ENCODE peak calls at places on chromosomes 7 and 10, in nine cellular contexts. One of them, this sample, is unnamed.

GRCh38 chr7:5396999-5397656 is 26.5 kb downstream of the TNRC18 start:
- DNase-seq in HEK293T: no peak
- DNase-seq in hepatocyte: peak; percentile 63
- DNase-seq in osteocyte: no peak
- DNase-seq in renal cortical epithelial cell: no peak
- DNase-seq in lower lobe of right lung: peak; percentile 99
- DNase-seq in activated CD8-positive, alpha-beta T cell treated with anti-CD3 and anti-CD28 coated beads for 36 hours: peak; percentile 95
- DNase-seq in NCI-H2029: peak; percentile 78
- DNase-seq in cardiac muscle cell: no peak
- DNase-seq in this sample: peak; percentile 96

GRCh38 chr10:21413680-21414079 is 111.8 kb downstream of the SKIDA1 start:
- DNase-seq in HEK293T: no peak
- DNase-seq in hepatocyte: no peak
- DNase-seq in osteocyte: no peak
- DNase-seq in renal cortical epithelial cell: no peak
- DNase-seq in lower lobe of right lung: no peak
- DNase-seq in activated CD8-positive, alpha-beta T cell treated with anti-CD3 and anti-CD28 coated beads for 36 hours: no peak
- DNase-seq in NCI-H2029: no peak
- DNase-seq in cardiac muscle cell: no peak
- DNase-seq in this sample: no peak

GRCh38 chr7:82443801-82444219 is 233 bp upstream of the CACNA2D1 start:
- DNase-seq in HEK293T: peak; percentile 76
- DNase-seq in hepatocyte: peak; percentile 81
- DNase-seq in osteocyte: peak; percentile 90
- DNase-seq in renal cortical epithelial cell: peak; percentile 43
- DNase-seq in lower lobe of right lung: peak; percentile 70
- DNase-seq in activated CD8-positive, alpha-beta T cell treated with anti-CD3 and anti-CD28 coated beads for 36 hours: no peak
- DNase-seq in NCI-H2029: peak; percentile 70
- DNase-seq in cardiac muscle cell: peak; percentile 89
- DNase-seq in this sample: peak; percentile 84

GRCh38 chr7:135168001-135168400 is 2.5 kb downstream of the CYREN start:
- DNase-seq in HEK293T: no peak
- DNase-seq in hepatocyte: peak; percentile 42
- DNase-seq in osteocyte: no peak
- DNase-seq in renal cortical epithelial cell: no peak
- DNase-seq in lower lobe of right lung: peak; percentile 70
- DNase-seq in activated CD8-positive, alpha-beta T cell treated with anti-CD3 and anti-CD28 coated beads for 36 hours: peak; percentile 46
- DNase-seq in NCI-H2029: no peak
- DNase-seq in cardiac muscle cell: no peak
- DNase-seq in this sample: no peak

GRCh38 chr7:113804475-113805130 is 114.2 kb downstream of the PPP1R3A start:
- DNase-seq in HEK293T: no peak
- DNase-seq in hepatocyte: no peak
- DNase-seq in osteocyte: no peak
- DNase-seq in renal cortical epithelial cell: no peak
- DNase-seq in lower lobe of right lung: no peak
- DNase-seq in activated CD8-positive, alpha-beta T cell treated with anti-CD3 and anti-CD28 coated beads for 36 hours: no peak
- DNase-seq in NCI-H2029: no peak
- DNase-seq in cardiac muscle cell: no peak
- DNase-seq in this sample: no peak

GRCh38 chr7:139726485-139726869 is 51.3 kb downstream of the HIPK2 start:
- DNase-seq in HEK293T: no peak
- DNase-seq in hepatocyte: no peak
- DNase-seq in osteocyte: no peak
- DNase-seq in renal cortical epithelial cell: no peak
- DNase-seq in lower lobe of right lung: no peak
- DNase-seq in activated CD8-positive, alpha-beta T cell treated with anti-CD3 and anti-CD28 coated beads for 36 hours: no peak
- DNase-seq in NCI-H2029: no peak
- DNase-seq in cardiac muscle cell: no peak
- DNase-seq in this sample: no peak

GRCh38 chr7:131652934-131653333 is 96.5 kb upstream of the PODXL start:
- DNase-seq in HEK293T: no peak
- DNase-seq in hepatocyte: peak; percentile 60
- DNase-seq in osteocyte: no peak
- DNase-seq in renal cortical epithelial cell: no peak
- DNase-seq in lower lobe of right lung: no peak
- DNase-seq in activated CD8-positive, alpha-beta T cell treated with anti-CD3 and anti-CD28 coated beads for 36 hours: no peak
- DNase-seq in NCI-H2029: no peak
- DNase-seq in cardiac muscle cell: no peak
- DNase-seq in this sample: no peak

GRCh38 chr7:104553074-104553473 is 224.7 kb downstream of the LHFPL3 start:
- DNase-seq in HEK293T: no peak
- DNase-seq in hepatocyte: no peak
- DNase-seq in osteocyte: no peak
- DNase-seq in renal cortical epithelial cell: no peak
- DNase-seq in lower lobe of right lung: no peak
- DNase-seq in activated CD8-positive, alpha-beta T cell treated with anti-CD3 and anti-CD28 coated beads for 36 hours: no peak
- DNase-seq in NCI-H2029: no peak
- DNase-seq in cardiac muscle cell: no peak
- DNase-seq in this sample: no peak

GRCh38 chr7:16232273-16232672 is 189.1 kb downstream of the CRPPA start:
- DNase-seq in HEK293T: no peak
- DNase-seq in hepatocyte: no peak
- DNase-seq in osteocyte: no peak
- DNase-seq in renal cortical epithelial cell: no peak
- DNase-seq in lower lobe of right lung: no peak
- DNase-seq in activated CD8-positive, alpha-beta T cell treated with anti-CD3 and anti-CD28 coated beads for 36 hours: no peak
- DNase-seq in NCI-H2029: no peak
- DNase-seq in cardiac muscle cell: no peak
- DNase-seq in this sample: no peak

GRCh38 chr7:28858895-28859294 is 99.2 kb downstream of the TRIL start:
- DNase-seq in HEK293T: no peak
- DNase-seq in hepatocyte: no peak
- DNase-seq in osteocyte: no peak
- DNase-seq in renal cortical epithelial cell: no peak
- DNase-seq in lower lobe of right lung: no peak
- DNase-seq in activated CD8-positive, alpha-beta T cell treated with anti-CD3 and anti-CD28 coated beads for 36 hours: no peak
- DNase-seq in NCI-H2029: no peak
- DNase-seq in cardiac muscle cell: no peak
- DNase-seq in this sample: no peak

GRCh38 chr7:118182618-118183253 is 1.2 kb upstream of the LSM8 start:
- DNase-seq in HEK293T: no peak
- DNase-seq in hepatocyte: no peak
- DNase-seq in osteocyte: no peak
- DNase-seq in renal cortical epithelial cell: peak; percentile 53
- DNase-seq in lower lobe of right lung: no peak
- DNase-seq in activated CD8-positive, alpha-beta T cell treated with anti-CD3 and anti-CD28 coated beads for 36 hours: no peak
- DNase-seq in NCI-H2029: no peak
- DNase-seq in cardiac muscle cell: no peak
- DNase-seq in this sample: no peak

GRCh38 chr10:86103391-86104101 is 263.0 kb downstream of the GRID1 start:
- DNase-seq in HEK293T: no peak
- DNase-seq in hepatocyte: no peak
- DNase-seq in osteocyte: peak; percentile 76
- DNase-seq in renal cortical epithelial cell: no peak
- DNase-seq in lower lobe of right lung: no peak
- DNase-seq in activated CD8-positive, alpha-beta T cell treated with anti-CD3 and anti-CD28 coated beads for 36 hours: no peak
- DNase-seq in NCI-H2029: no peak
- DNase-seq in cardiac muscle cell: no peak
- DNase-seq in this sample: no peak